ENCODE peak calls at places on chromosomes 11 and 22, in five cellular contexts. N, R, F, L and A are unnamed samples.

GRCh38 chr22:37428649-37429586 is 1.6 kb upstream of the ELFN2 start:
- DNase-seq in L (peak), F (peak), N (peak), R (peak), A (no peak)

GRCh38 chr11:1650034-1650917 is 20.7 kb downstream of the KRTAP5-5 start:
- DNase-seq in L (no peak), N (no peak), R (no peak), F (no peak), A (no peak)

GRCh38 chr11:102121329-102121728 is 11.1 kb downstream of the YAP1 start:
- DNase-seq in L (no peak), F (no peak), R (no peak), N (no peak), A (no peak)

GRCh38 chr11:4464216-4465159 is 15.4 kb downstream of the OR52K2 start:
- DNase-seq in L (no peak), N (no peak), F (no peak), R (no peak), A (no peak)

GRCh38 chr22:38352436-38352835 is 35.2 kb upstream of the CSNK1E start:
- DNase-seq in L (no peak), F (no peak), N (no peak), R (no peak), A (no peak)

GRCh38 chr22:32307617-32308016 is 50.0 kb upstream of the RFPL3 start:
- DNase-seq in R (no peak), L (no peak), F (no peak), N (no peak), A (no peak)

GRCh38 chr11:110251837-110252236 is 44.6 kb downstream of the RDX start:
- DNase-seq in R (no peak), L (no peak), N (no peak), F (no peak), A (no peak)

GRCh38 chr22:19806213-19807160 is 45.9 kb downstream of the TBX1 start:
- DNase-seq in L (no peak), R (peak), F (no peak), N (no peak), A (no peak)

GRCh38 chr11:43632171-43632570 is 48.4 kb upstream of the HSD17B12 start:
- DNase-seq in R (no peak), N (no peak), F (no peak), L (no peak), A (no peak)

GRCh38 chr22:44916281-44917231 is 93.2 kb downstream of the PHF21B start:
- DNase-seq in N (no peak), F (no peak), L (no peak), R (no peak), A (no peak)